ENCODE peak calls at places on chromosomes 13 and 19, in eight cellular contexts. H is neural crest cell, U is cardiac fibroblast, O is activated B cell treated with CpG ODN at 0.5 μM for 24 hours, M is nephron progenitor cell, T is AG10803, A is SK-N-SH, N is mucosa of descending colon. K is an unnamed sample.

GRCh38 chr13:23766939-23767338 is 122.3 kb downstream of the MIPEP start:
- DNase-seq in M (no peak), H (no peak), A (no peak), N (no peak), O (no peak), T (no peak), U (no peak), K (no peak)

GRCh38 chr13:40547545-40548322 is 118.7 kb downstream of the FOXO1 start:
- DNase-seq in O (no peak), A (no peak), T (no peak), N (no peak), M (no peak), U (no peak), H (no peak), K (no peak)

GRCh38 chr19:48461982-48462655 is 6.7 kb downstream of the KCNJ14 start:
- DNase-seq in M (no peak), H (no peak), U (no peak), O (no peak), N (no peak), T (no peak), A (peak; percentile 74), K (no peak)

GRCh38 chr13:75635621-75636338 is at the start of gene LMO7:
- DNase-seq in T (peak; percentile 82), O (no peak), U (peak; percentile 55), M (peak; percentile 68), A (peak; percentile 90), N (peak; percentile 50), H (peak; percentile 31), K (peak; percentile 83)

GRCh38 chr13:90272356-90272755 is 1075.1 kb upstream of the MIR17HG start:
- DNase-seq in A (no peak), O (no peak), H (no peak), M (no peak), U (peak; percentile 65), T (peak; percentile 9), N (no peak), K (no peak)

GRCh38 chr13:97352815-97353214 is 81.2 kb upstream of the RAP2A start:
- DNase-seq in T (peak; percentile 28), M (no peak), O (no peak), N (no peak), H (no peak), U (peak; percentile 36), A (no peak), K (no peak)

GRCh38 chr13:79500829-79501228 is 19.9 kb downstream of the NDFIP2 start:
- DNase-seq in O (no peak), T (no peak), M (no peak), A (no peak), U (no peak), N (no peak), H (no peak), K (no peak)

GRCh38 chr13:66585669-66586203 is 644.4 kb downstream of the PCDH9 start:
- DNase-seq in N (no peak), U (no peak), A (no peak), O (no peak), T (no peak), H (no peak), M (no peak), K (no peak)

GRCh38 chr13:96460571-96460970 is 370.7 kb downstream of the HS6ST3 start:
- DNase-seq in M (no peak), N (no peak), O (no peak), H (no peak), U (no peak), A (peak; percentile 12), T (no peak), K (no peak)

GRCh38 chr19:38786572-38787265 is 2.3 kb upstream of the LGALS7B start:
- DNase-seq in M (no peak), O (no peak), A (no peak), N (no peak), T (no peak), H (no peak), U (no peak), K (no peak)

GRCh38 chr19:41997121-41997850 is 3.3 kb upstream of the ATP1A3 start:
- DNase-seq in H (peak; percentile 61), U (peak; percentile 35), A (peak; percentile 62), N (peak; percentile 62), O (peak; percentile 46), T (peak; percentile 17), M (peak; percentile 89), K (peak; percentile 80)

GRCh38 chr19:14149509-14149994 is 13.2 kb upstream of the ASF1B start:
- DNase-seq in A (peak; percentile 77), M (no peak), U (peak; percentile 89), N (peak; percentile 65), H (no peak), O (peak; percentile 23), T (peak; percentile 67), K (peak; percentile 55)

GRCh38 chr13:93004919-93005318 is 221.7 kb upstream of the GPC6 start:
- DNase-seq in T (peak; percentile 9), U (peak; percentile 41), H (no peak), A (no peak), M (no peak), O (no peak), N (no peak), K (no peak)
- TF ChIP-seq CTCF in T (peak; percentile 40), U (peak; percentile 5), H (peak; percentile 21), A (peak; percentile 35), M (no peak), O (no peak), N (no peak), K (no peak)

DNA sequence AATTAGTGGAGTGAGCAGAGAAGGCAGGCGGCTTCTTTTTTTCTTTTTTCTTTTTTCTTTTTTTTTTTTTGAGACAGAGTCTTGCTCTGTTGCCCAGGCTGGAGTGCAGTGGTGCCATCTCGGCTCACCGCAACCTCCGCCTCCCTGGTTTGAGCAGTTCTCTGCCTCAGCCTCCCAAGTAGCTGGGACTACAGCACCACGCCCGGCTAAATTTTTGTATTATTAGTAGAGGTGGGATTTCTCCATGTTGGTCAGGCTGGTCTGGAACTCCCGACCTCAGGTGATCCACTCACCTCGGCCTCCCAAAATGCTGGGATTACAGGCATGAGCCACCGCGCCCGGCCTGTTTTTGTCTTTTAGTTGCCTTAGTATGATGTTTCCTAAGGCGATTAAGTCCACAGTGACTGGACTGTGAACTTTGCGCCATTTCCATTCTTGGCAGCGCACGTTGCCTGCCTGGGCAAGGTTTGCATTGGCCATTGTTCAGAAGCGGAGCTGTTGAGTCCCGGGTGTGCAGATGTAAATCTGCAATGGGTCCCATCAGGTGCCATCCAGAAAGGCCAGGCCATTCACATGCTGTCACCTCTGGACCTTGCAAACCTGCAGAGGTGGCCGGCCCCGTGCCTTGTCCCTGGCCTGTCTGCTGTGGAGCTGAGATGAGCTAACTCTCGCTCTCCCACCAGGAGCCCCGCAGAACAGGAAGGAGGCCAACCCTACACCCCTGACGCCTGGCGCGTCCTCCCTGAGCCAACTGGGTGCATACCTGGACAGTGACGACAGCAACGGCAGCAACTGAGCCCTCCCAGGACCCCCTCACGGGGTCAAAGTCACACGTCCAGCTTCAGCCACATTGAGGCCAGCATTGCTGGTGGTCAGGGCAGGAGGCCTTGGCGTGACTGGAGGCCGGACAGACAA is 10.9 kb upstream of the SHD start:
- DNase-seq in T (no peak), A (no peak), U (no peak), H (no peak), O (no peak), N (peak; percentile 79), M (no peak), K (no peak)
- TF ChIP-seq CTCF in T (no peak), A (no peak), U (no peak), H (no peak), O (no peak), N (no peak), M (no peak), K (no peak)

GRCh38 chr13:74134777-74135305 is 637 bp upstream of the KLF12 start:
- DNase-seq in A (peak; percentile 84), H (peak; percentile 54), U (peak; percentile 33), T (no peak), N (peak; percentile 72), M (peak; percentile 71), O (peak; percentile 76), K (peak; percentile 40)

GRCh38 chr13:74134226-74134776 is at the start of gene KLF12:
- DNase-seq in O (peak; percentile 86), A (peak; percentile 90), T (peak; percentile 93), U (peak; percentile 97), H (peak; percentile 75), N (peak; percentile 90), M (peak; percentile 85), K (peak; percentile 91)

GRCh38 chr13:74133657-74134201 is 475 bp downstream of the KLF12 start:
- DNase-seq in A (peak; percentile 85), O (peak; percentile 79), H (peak; percentile 68), N (peak; percentile 82), T (peak; percentile 93), U (peak; percentile 98), M (peak; percentile 82), K (peak; percentile 84)

GRCh38 chr13:74135306-74136088 is 1.3 kb upstream of the KLF12 start:
- DNase-seq in H (peak; percentile 71), U (peak; percentile 81), T (peak; percentile 74), O (peak; percentile 78), A (peak; percentile 92), N (peak; percentile 78), M (peak; percentile 85), K (peak; percentile 82)

DNA sequence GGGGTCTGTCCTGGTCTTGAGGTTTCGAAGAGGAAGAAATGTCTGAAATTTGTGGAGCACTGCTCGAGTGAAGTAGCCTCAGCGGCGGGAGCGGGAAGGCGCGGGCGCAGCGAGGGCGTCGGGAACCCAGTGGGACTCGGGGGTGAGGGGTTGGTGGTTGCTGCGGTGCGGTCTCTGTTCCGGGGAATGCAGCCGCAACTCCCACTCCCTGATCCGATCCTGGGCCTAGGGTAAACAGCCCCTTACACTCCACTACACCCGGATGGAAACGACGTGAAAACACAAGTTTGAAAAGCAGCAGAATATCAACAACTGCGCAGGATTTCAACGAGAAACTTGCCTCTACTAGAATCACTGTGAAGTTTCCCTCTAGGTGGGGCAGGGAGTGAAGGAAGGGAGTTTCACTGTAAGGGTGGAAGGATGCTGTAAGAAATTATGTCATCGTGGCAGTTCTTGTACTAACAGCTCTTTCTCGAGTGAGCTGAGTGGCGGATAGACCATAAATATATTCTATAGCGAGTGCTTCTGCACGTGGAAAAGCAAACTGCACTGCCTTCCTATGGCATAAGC is 2.0 kb upstream of the KLF12 start:
- DNase-seq in O (no peak), M (peak; percentile 53), U (peak; percentile 59), T (peak; percentile 60), A (peak; percentile 58), H (peak; percentile 9), N (peak; percentile 43), K (peak; percentile 17)
- TF ChIP-seq CTCF in O (no peak), M (no peak), U (no peak), T (peak; percentile 40), A (peak; percentile 20), H (peak; percentile 10), N (no peak), K (no peak)

DNA sequence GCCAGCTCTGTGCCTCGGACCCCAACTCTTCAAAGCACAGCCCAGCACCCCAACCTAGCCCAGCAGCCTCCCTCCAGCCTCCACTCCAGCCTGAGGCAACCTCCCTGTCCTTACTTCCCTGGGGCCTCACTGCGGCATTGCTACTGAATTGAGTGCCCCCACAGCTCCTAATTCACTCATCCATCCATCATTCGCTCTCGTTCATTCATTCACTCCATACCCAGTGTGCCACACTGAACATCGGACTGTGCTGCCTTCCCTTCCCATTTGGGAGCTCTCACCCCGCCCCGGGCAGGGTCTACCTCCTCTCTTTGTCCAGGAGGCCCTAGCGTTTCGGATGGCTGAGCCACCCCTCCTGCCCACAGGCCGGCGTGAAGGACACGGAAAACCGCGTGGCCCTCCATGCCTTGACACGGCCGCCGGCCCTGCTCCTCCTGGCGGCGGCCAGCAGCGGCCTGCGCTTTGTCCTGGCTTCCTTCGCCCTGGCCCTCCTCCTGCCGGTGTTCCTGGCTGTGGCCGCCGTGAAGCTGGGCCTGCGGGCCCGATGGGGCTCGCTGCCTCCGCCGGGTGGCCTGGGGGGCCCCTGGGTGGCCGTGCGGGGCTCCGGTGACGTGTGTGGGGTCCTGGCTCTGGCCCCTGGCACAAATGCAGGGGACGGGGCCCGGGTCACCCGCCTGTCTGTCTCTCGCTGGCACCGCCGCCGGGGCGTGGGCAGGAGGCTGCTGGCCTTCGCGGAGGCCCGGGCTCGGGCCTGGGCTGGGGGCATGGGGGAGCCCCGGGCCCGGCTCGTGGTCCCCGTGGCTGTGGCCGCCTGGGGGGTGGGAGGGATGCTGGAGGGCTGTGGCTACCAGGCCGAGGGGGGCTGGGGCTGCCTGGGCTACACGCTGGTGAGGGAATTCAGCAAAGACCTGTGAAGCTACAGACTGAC is 1.3 kb downstream of the NAT14 start:
- DNase-seq in M (no peak), O (no peak), H (no peak), N (no peak), T (peak; percentile 30), U (no peak), A (peak; percentile 80), K (no peak)
- TF ChIP-seq CTCF in M (no peak), O (no peak), H (no peak), N (no peak), T (peak; percentile 34), U (peak; percentile 30), A (peak; percentile 45), K (no peak)

K was measured in GM10248.